ENCODE peak calls at places on chromosome 12, in eight cellular contexts. One of them, this sample, is unnamed.

GRCh38 chr12:120468271-120468845 is 1.2 kb downstream of the SRSF9 start:
- DNase-seq in fibroblast of pulmonary artery: peak
- DNase-seq in lower lobe of right lung: peak
- DNase-seq in uterus: no peak
- DNase-seq in choroid plexus epithelial cell: peak
- DNase-seq in transverse colon: peak
- DNase-seq in HepG2: peak
- DNase-seq in fibroblast of lung: peak
- DNase-seq in this sample: peak

GRCh38 chr12:115798309-115798917 is 479.1 kb downstream of the MED13L start:
- DNase-seq in fibroblast of pulmonary artery: no peak
- DNase-seq in lower lobe of right lung: no peak
- DNase-seq in uterus: no peak
- DNase-seq in choroid plexus epithelial cell: no peak
- DNase-seq in transverse colon: no peak
- DNase-seq in HepG2: no peak
- DNase-seq in fibroblast of lung: no peak
- DNase-seq in this sample: no peak

GRCh38 chr12:108858399-108859074 is 1.2 kb upstream of the SSH1 start:
- DNase-seq in fibroblast of pulmonary artery: no peak
- DNase-seq in lower lobe of right lung: no peak
- DNase-seq in uterus: peak
- DNase-seq in choroid plexus epithelial cell: no peak
- DNase-seq in transverse colon: no peak
- DNase-seq in HepG2: no peak
- DNase-seq in fibroblast of lung: no peak
- DNase-seq in this sample: peak

GRCh38 chr12:90574676-90575075 is 380.3 kb downstream of the CCER1 start:
- DNase-seq in fibroblast of pulmonary artery: no peak
- DNase-seq in lower lobe of right lung: no peak
- DNase-seq in uterus: no peak
- DNase-seq in choroid plexus epithelial cell: no peak
- DNase-seq in transverse colon: no peak
- DNase-seq in HepG2: no peak
- DNase-seq in fibroblast of lung: no peak
- DNase-seq in this sample: no peak

GRCh38 chr12:109385339-109386078 is 37.8 kb downstream of the MYO1H start:
- DNase-seq in fibroblast of pulmonary artery: peak
- DNase-seq in lower lobe of right lung: peak
- DNase-seq in uterus: peak
- DNase-seq in choroid plexus epithelial cell: peak
- DNase-seq in transverse colon: no peak
- DNase-seq in HepG2: peak
- DNase-seq in fibroblast of lung: peak
- DNase-seq in this sample: peak

GRCh38 chr12:49017764-49018281 is 753 bp downstream of the PRKAG1 start:
- DNase-seq in fibroblast of pulmonary artery: peak
- DNase-seq in lower lobe of right lung: no peak
- DNase-seq in uterus: peak
- DNase-seq in choroid plexus epithelial cell: peak
- DNase-seq in transverse colon: no peak
- DNase-seq in HepG2: peak
- DNase-seq in fibroblast of lung: no peak
- DNase-seq in this sample: peak

GRCh38 chr12:53235742-53236442 is 3.9 kb upstream of the RARG start:
- DNase-seq in fibroblast of pulmonary artery: no peak
- DNase-seq in lower lobe of right lung: peak
- DNase-seq in uterus: no peak
- DNase-seq in choroid plexus epithelial cell: no peak
- DNase-seq in transverse colon: no peak
- DNase-seq in HepG2: no peak
- DNase-seq in fibroblast of lung: no peak
- DNase-seq in this sample: no peak

GRCh38 chr12:50397122-50397650 is 777 bp upstream of the FAM186A start:
- DNase-seq in fibroblast of pulmonary artery: peak
- DNase-seq in lower lobe of right lung: no peak
- DNase-seq in uterus: no peak
- DNase-seq in choroid plexus epithelial cell: no peak
- DNase-seq in transverse colon: no peak
- DNase-seq in HepG2: no peak
- DNase-seq in fibroblast of lung: peak
- DNase-seq in this sample: peak

GRCh38 chr12:59191372-59191771 is 271.1 kb upstream of the LRIG3 start:
- DNase-seq in fibroblast of pulmonary artery: no peak
- DNase-seq in lower lobe of right lung: no peak
- DNase-seq in uterus: no peak
- DNase-seq in choroid plexus epithelial cell: no peak
- DNase-seq in transverse colon: no peak
- DNase-seq in HepG2: no peak
- DNase-seq in fibroblast of lung: no peak
- DNase-seq in this sample: no peak

GRCh38 chr12:67364228-67364627 is 95.1 kb downstream of the CAND1 start:
- DNase-seq in fibroblast of pulmonary artery: no peak
- DNase-seq in lower lobe of right lung: no peak
- DNase-seq in uterus: no peak
- DNase-seq in choroid plexus epithelial cell: no peak
- DNase-seq in transverse colon: no peak
- DNase-seq in HepG2: no peak
- DNase-seq in fibroblast of lung: no peak
- DNase-seq in this sample: no peak

GRCh38 chr12:21483531-21483930 is 17.9 kb downstream of the RECQL start:
- DNase-seq in fibroblast of pulmonary artery: no peak
- DNase-seq in lower lobe of right lung: no peak
- DNase-seq in uterus: no peak
- DNase-seq in choroid plexus epithelial cell: no peak
- DNase-seq in transverse colon: no peak
- DNase-seq in HepG2: no peak
- DNase-seq in fibroblast of lung: no peak
- DNase-seq in this sample: no peak

GRCh38 chr12:27105746-27106536 is 23.6 kb upstream of the C12orf71 start:
- DNase-seq in fibroblast of pulmonary artery: no peak
- DNase-seq in lower lobe of right lung: no peak
- DNase-seq in uterus: no peak
- DNase-seq in choroid plexus epithelial cell: no peak
- DNase-seq in transverse colon: no peak
- DNase-seq in HepG2: peak
- DNase-seq in fibroblast of lung: no peak
- DNase-seq in this sample: peak

GRCh38 chr12:42916143-42916542 is 326.6 kb upstream of the PRICKLE1 start:
- DNase-seq in fibroblast of pulmonary artery: no peak
- DNase-seq in lower lobe of right lung: no peak
- DNase-seq in uterus: no peak
- DNase-seq in choroid plexus epithelial cell: no peak
- DNase-seq in transverse colon: no peak
- DNase-seq in HepG2: no peak
- DNase-seq in fibroblast of lung: no peak
- DNase-seq in this sample: no peak

GRCh38 chr12:27179399-27180214 is 64.5 kb upstream of the STK38L start:
- DNase-seq in fibroblast of pulmonary artery: peak
- DNase-seq in lower lobe of right lung: no peak
- DNase-seq in uterus: peak
- DNase-seq in choroid plexus epithelial cell: peak
- DNase-seq in transverse colon: no peak
- DNase-seq in HepG2: peak
- DNase-seq in fibroblast of lung: peak
- DNase-seq in this sample: peak

GRCh38 chr12:99810718-99811593 is 163.4 kb downstream of the GARIN6 start:
- DNase-seq in fibroblast of pulmonary artery: peak
- DNase-seq in lower lobe of right lung: no peak
- DNase-seq in uterus: no peak
- DNase-seq in choroid plexus epithelial cell: peak
- DNase-seq in transverse colon: no peak
- DNase-seq in HepG2: peak
- DNase-seq in fibroblast of lung: peak
- DNase-seq in this sample: no peak

GRCh38 chr12:88325076-88325827 is 183.1 kb downstream of the TMTC3 start:
- DNase-seq in fibroblast of pulmonary artery: peak
- DNase-seq in lower lobe of right lung: no peak
- DNase-seq in uterus: no peak
- DNase-seq in choroid plexus epithelial cell: peak
- DNase-seq in transverse colon: no peak
- DNase-seq in HepG2: no peak
- DNase-seq in fibroblast of lung: peak
- DNase-seq in this sample: peak
- TF ChIP-seq CTCF in fibroblast of pulmonary artery: peak
- TF ChIP-seq CTCF in lower lobe of right lung: no peak
- TF ChIP-seq CTCF in uterus: no peak
- TF ChIP-seq CTCF in choroid plexus epithelial cell: peak
- TF ChIP-seq CTCF in transverse colon: no peak
- TF ChIP-seq CTCF in HepG2: no peak
- TF ChIP-seq CTCF in fibroblast of lung: no peak
- TF ChIP-seq CTCF in this sample: peak

GRCh38 chr12:64335886-64336466 is 54.6 kb downstream of the C12orf56 start:
- DNase-seq in fibroblast of pulmonary artery: no peak
- DNase-seq in lower lobe of right lung: no peak
- DNase-seq in uterus: no peak
- DNase-seq in choroid plexus epithelial cell: no peak
- DNase-seq in transverse colon: no peak
- DNase-seq in HepG2: no peak
- DNase-seq in fibroblast of lung: no peak
- DNase-seq in this sample: no peak

GRCh38 chr12:64332296-64332695 is 58.3 kb downstream of the C12orf56 start:
- DNase-seq in fibroblast of pulmonary artery: no peak
- DNase-seq in lower lobe of right lung: no peak
- DNase-seq in uterus: no peak
- DNase-seq in choroid plexus epithelial cell: no peak
- DNase-seq in transverse colon: no peak
- DNase-seq in HepG2: no peak
- DNase-seq in fibroblast of lung: no peak
- DNase-seq in this sample: no peak

GRCh38 chr12:64332938-64333337 is 57.6 kb downstream of the C12orf56 start:
- DNase-seq in fibroblast of pulmonary artery: no peak
- DNase-seq in lower lobe of right lung: no peak
- DNase-seq in uterus: no peak
- DNase-seq in choroid plexus epithelial cell: no peak
- DNase-seq in transverse colon: no peak
- DNase-seq in HepG2: no peak
- DNase-seq in fibroblast of lung: no peak
- DNase-seq in this sample: no peak
- H3K4me3 ChIP-seq in fibroblast of pulmonary artery: no peak
- H3K4me3 ChIP-seq in lower lobe of right lung: no peak
- H3K4me3 ChIP-seq in uterus: no peak
- H3K4me3 ChIP-seq in choroid plexus epithelial cell: no peak
- H3K4me3 ChIP-seq in transverse colon: no peak
- H3K4me3 ChIP-seq in HepG2: no peak
- H3K4me3 ChIP-seq in fibroblast of lung: no peak
- H3K4me3 ChIP-seq in this sample: no peak

GRCh38 chr12:131092911-131093901 is 139.5 kb downstream of the ADGRD1 start:
- DNase-seq in fibroblast of pulmonary artery: no peak
- DNase-seq in lower lobe of right lung: peak
- DNase-seq in uterus: peak
- DNase-seq in choroid plexus epithelial cell: no peak
- DNase-seq in transverse colon: peak
- DNase-seq in HepG2: no peak
- DNase-seq in fibroblast of lung: no peak
- DNase-seq in this sample: no peak
- TF ChIP-seq CTCF in fibroblast of pulmonary artery: no peak
- TF ChIP-seq CTCF in lower lobe of right lung: no peak
- TF ChIP-seq CTCF in uterus: no peak
- TF ChIP-seq CTCF in choroid plexus epithelial cell: no peak
- TF ChIP-seq CTCF in transverse colon: no peak
- TF ChIP-seq CTCF in HepG2: no peak
- TF ChIP-seq CTCF in fibroblast of lung: no peak
- TF ChIP-seq CTCF in this sample: no peak

DNA sequence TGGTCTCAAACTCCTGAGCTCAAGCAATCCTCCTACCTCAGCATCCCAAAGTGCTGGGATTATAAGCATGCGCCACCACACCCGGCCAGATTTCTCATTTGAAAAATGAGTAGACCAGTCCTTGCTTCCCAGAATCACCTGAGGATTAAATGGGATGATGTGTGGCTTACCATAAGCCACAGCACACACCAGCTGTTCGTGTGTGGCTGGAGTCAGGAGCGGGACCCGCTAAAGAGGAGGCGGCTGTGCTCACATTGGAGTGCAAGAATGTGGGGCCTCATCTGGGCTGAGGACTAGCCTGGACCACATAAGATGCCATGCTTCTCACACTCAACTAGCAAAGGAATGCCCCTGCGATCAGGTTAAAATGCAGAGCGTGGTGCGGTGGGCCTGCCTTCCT is 6.7 kb upstream of the ALDH2 start:
- DNase-seq in fibroblast of pulmonary artery: no peak
- DNase-seq in lower lobe of right lung: no peak
- DNase-seq in uterus: no peak
- DNase-seq in choroid plexus epithelial cell: no peak
- DNase-seq in transverse colon: no peak
- DNase-seq in HepG2: no peak
- DNase-seq in fibroblast of lung: no peak
- DNase-seq in this sample: no peak
- H3K4me3 ChIP-seq in fibroblast of pulmonary artery: no peak
- H3K4me3 ChIP-seq in lower lobe of right lung: no peak
- H3K4me3 ChIP-seq in uterus: no peak
- H3K4me3 ChIP-seq in choroid plexus epithelial cell: no peak
- H3K4me3 ChIP-seq in transverse colon: no peak
- H3K4me3 ChIP-seq in HepG2: no peak
- H3K4me3 ChIP-seq in fibroblast of lung: no peak
- H3K4me3 ChIP-seq in this sample: no peak

GRCh38 chr12:122519418-122519817 is 7.3 kb downstream of the RSRC2 start:
- DNase-seq in fibroblast of pulmonary artery: no peak
- DNase-seq in lower lobe of right lung: no peak
- DNase-seq in uterus: no peak
- DNase-seq in choroid plexus epithelial cell: no peak
- DNase-seq in transverse colon: no peak
- DNase-seq in HepG2: no peak
- DNase-seq in fibroblast of lung: no peak
- DNase-seq in this sample: no peak
- TF ChIP-seq CTCF in fibroblast of pulmonary artery: no peak
- TF ChIP-seq CTCF in lower lobe of right lung: no peak
- TF ChIP-seq CTCF in uterus: no peak
- TF ChIP-seq CTCF in choroid plexus epithelial cell: no peak
- TF ChIP-seq CTCF in transverse colon: no peak
- TF ChIP-seq CTCF in HepG2: no peak
- TF ChIP-seq CTCF in fibroblast of lung: no peak
- TF ChIP-seq CTCF in this sample: no peak

This sample was measured in foreskin fibroblast.